ENCODE peak calls at places on chromosomes 16 and 17, in six cellular contexts. One of them, this sample, is unnamed.
A peak's percentile ranks its signal among the peaks of the same experiment; 100 is the strongest.

GRCh38 chr17:69870751-69871199 is 204.2 kb upstream of the KCNJ16 start:
- DNase-seq in GM12865: no peak
- DNase-seq in effector memory CD4-positive, alpha-beta T cell: no peak
- DNase-seq in Caco-2: no peak
- DNase-seq in mammary epithelial cell: peak; percentile 79
- DNase-seq in astrocyte of the spinal cord: peak; percentile 71
- DNase-seq in this sample: no peak

GRCh38 chr16:709651-710499 is 4.3 kb upstream of the FBXL16 start:
- DNase-seq in GM12865: no peak
- DNase-seq in effector memory CD4-positive, alpha-beta T cell: no peak
- DNase-seq in Caco-2: peak; percentile 66
- DNase-seq in mammary epithelial cell: no peak
- DNase-seq in astrocyte of the spinal cord: peak; percentile 86
- DNase-seq in this sample: peak; percentile 80

GRCh38 chr16:12486386-12486785 is 317.3 kb downstream of the CPPED1 start:
- DNase-seq in GM12865: no peak
- DNase-seq in effector memory CD4-positive, alpha-beta T cell: no peak
- DNase-seq in Caco-2: no peak
- DNase-seq in mammary epithelial cell: no peak
- DNase-seq in astrocyte of the spinal cord: no peak
- DNase-seq in this sample: no peak

GRCh38 chr17:50279181-50279526 is 4.9 kb downstream of the TMEM92 start:
- DNase-seq in GM12865: no peak
- DNase-seq in effector memory CD4-positive, alpha-beta T cell: no peak
- DNase-seq in Caco-2: no peak
- DNase-seq in mammary epithelial cell: peak; percentile 58
- DNase-seq in astrocyte of the spinal cord: no peak
- DNase-seq in this sample: no peak

GRCh38 chr17:28563475-28563874 is 7.8 kb downstream of the PIGS start:
- DNase-seq in GM12865: no peak
- DNase-seq in effector memory CD4-positive, alpha-beta T cell: no peak
- DNase-seq in Caco-2: no peak
- DNase-seq in mammary epithelial cell: no peak
- DNase-seq in astrocyte of the spinal cord: no peak
- DNase-seq in this sample: no peak

GRCh38 chr16:47927330-47927729 is 228.5 kb downstream of the ABCC12 start:
- DNase-seq in GM12865: no peak
- DNase-seq in effector memory CD4-positive, alpha-beta T cell: no peak
- DNase-seq in Caco-2: no peak
- DNase-seq in mammary epithelial cell: peak; percentile 45
- DNase-seq in astrocyte of the spinal cord: peak; percentile 42
- DNase-seq in this sample: no peak

GRCh38 chr17:28634211-28634865 is 10.6 kb downstream of the BLTP2 start:
- DNase-seq in GM12865: no peak
- DNase-seq in effector memory CD4-positive, alpha-beta T cell: no peak
- DNase-seq in Caco-2: no peak
- DNase-seq in mammary epithelial cell: no peak
- DNase-seq in astrocyte of the spinal cord: no peak
- DNase-seq in this sample: no peak

GRCh38 chr17:8781784-8782575 is 17.2 kb downstream of the MFSD6L start:
- DNase-seq in GM12865: no peak
- DNase-seq in effector memory CD4-positive, alpha-beta T cell: no peak
- DNase-seq in Caco-2: no peak
- DNase-seq in mammary epithelial cell: no peak
- DNase-seq in astrocyte of the spinal cord: no peak
- DNase-seq in this sample: no peak

GRCh38 chr17:69103557-69104233 is 38.0 kb downstream of the ABCA6 start:
- DNase-seq in GM12865: no peak
- DNase-seq in effector memory CD4-positive, alpha-beta T cell: no peak
- DNase-seq in Caco-2: peak; percentile 89
- DNase-seq in mammary epithelial cell: no peak
- DNase-seq in astrocyte of the spinal cord: no peak
- DNase-seq in this sample: no peak

GRCh38 chr17:704111-704864 is 10.4 kb downstream of the VPS53 start:
- DNase-seq in GM12865: no peak
- DNase-seq in effector memory CD4-positive, alpha-beta T cell: no peak
- DNase-seq in Caco-2: no peak
- DNase-seq in mammary epithelial cell: no peak
- DNase-seq in astrocyte of the spinal cord: no peak
- DNase-seq in this sample: no peak

GRCh38 chr16:65024649-65025243 is 97.1 kb downstream of the CDH11 start:
- DNase-seq in GM12865: no peak
- DNase-seq in effector memory CD4-positive, alpha-beta T cell: no peak
- DNase-seq in Caco-2: no peak
- DNase-seq in mammary epithelial cell: no peak
- DNase-seq in astrocyte of the spinal cord: peak; percentile 46
- DNase-seq in this sample: no peak

GRCh38 chr16:12178251-12178990 is 201.9 kb downstream of the SNX29 start:
- DNase-seq in GM12865: no peak
- DNase-seq in effector memory CD4-positive, alpha-beta T cell: no peak
- DNase-seq in Caco-2: no peak
- DNase-seq in mammary epithelial cell: no peak
- DNase-seq in astrocyte of the spinal cord: no peak
- DNase-seq in this sample: no peak

GRCh38 chr16:17470002-17470870 is 524 bp downstream of the XYLT1 start:
- DNase-seq in GM12865: no peak
- DNase-seq in effector memory CD4-positive, alpha-beta T cell: no peak
- DNase-seq in Caco-2: no peak
- DNase-seq in mammary epithelial cell: peak; percentile 4
- DNase-seq in astrocyte of the spinal cord: no peak
- DNase-seq in this sample: peak; percentile 17

GRCh38 chr16:84932691-84933090 is 78.6 kb downstream of the ZDHHC7 start:
- DNase-seq in GM12865: no peak
- DNase-seq in effector memory CD4-positive, alpha-beta T cell: no peak
- DNase-seq in Caco-2: no peak
- DNase-seq in mammary epithelial cell: no peak
- DNase-seq in astrocyte of the spinal cord: no peak
- DNase-seq in this sample: no peak

GRCh38 chr17:81057079-81057730 is 22.3 kb downstream of the BAIAP2 start:
- DNase-seq in GM12865: no peak
- DNase-seq in effector memory CD4-positive, alpha-beta T cell: no peak
- DNase-seq in Caco-2: peak; percentile 81
- DNase-seq in mammary epithelial cell: peak; percentile 83
- DNase-seq in astrocyte of the spinal cord: peak; percentile 38
- DNase-seq in this sample: peak; percentile 93

GRCh38 chr17:61457226-61457983 is 5.2 kb downstream of the TBX4 start:
- DNase-seq in GM12865: no peak
- DNase-seq in effector memory CD4-positive, alpha-beta T cell: no peak
- DNase-seq in Caco-2: no peak
- DNase-seq in mammary epithelial cell: no peak
- DNase-seq in astrocyte of the spinal cord: no peak
- DNase-seq in this sample: no peak

GRCh38 chr17:55442953-55443683 is 21.5 kb upstream of the MMD start:
- DNase-seq in GM12865: no peak
- DNase-seq in effector memory CD4-positive, alpha-beta T cell: no peak
- DNase-seq in Caco-2: no peak
- DNase-seq in mammary epithelial cell: no peak
- DNase-seq in astrocyte of the spinal cord: no peak
- DNase-seq in this sample: no peak

DNA sequence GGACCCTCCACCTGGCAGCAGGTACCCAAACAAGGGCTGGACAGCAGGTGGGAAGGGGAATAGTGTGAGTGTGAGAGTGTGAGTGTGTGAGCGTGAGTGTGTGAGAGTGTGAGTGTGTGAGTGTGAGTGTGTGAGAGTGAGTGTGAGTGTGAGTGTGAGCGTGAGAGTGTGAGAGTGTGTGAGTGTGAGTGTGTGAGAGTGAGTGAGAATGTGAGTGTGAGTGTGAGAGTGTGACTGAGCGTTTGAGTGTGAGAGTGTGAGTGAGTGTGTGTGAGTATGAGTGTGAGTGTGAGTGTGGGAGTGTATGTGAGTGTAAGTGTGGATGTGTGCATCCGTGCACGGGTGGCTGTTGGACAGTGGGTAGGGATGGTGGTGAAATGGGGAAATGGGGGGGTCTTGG is 352 bp downstream of the ADGRG1 start:
- DNase-seq in GM12865: no peak
- DNase-seq in effector memory CD4-positive, alpha-beta T cell: no peak
- DNase-seq in Caco-2: no peak
- DNase-seq in mammary epithelial cell: no peak
- DNase-seq in astrocyte of the spinal cord: no peak
- DNase-seq in this sample: no peak
- H3K4me3 ChIP-seq in GM12865: no peak overlapping the region
- H3K4me3 ChIP-seq in effector memory CD4-positive, alpha-beta T cell: no peak overlapping the region
- H3K4me3 ChIP-seq in Caco-2: no peak overlapping the region
- H3K4me3 ChIP-seq in mammary epithelial cell: peak overlapping the region; percentile 31
- H3K4me3 ChIP-seq in astrocyte of the spinal cord: peak overlapping the region; percentile 24
- H3K4me3 ChIP-seq in this sample: no peak overlapping the region

DNA sequence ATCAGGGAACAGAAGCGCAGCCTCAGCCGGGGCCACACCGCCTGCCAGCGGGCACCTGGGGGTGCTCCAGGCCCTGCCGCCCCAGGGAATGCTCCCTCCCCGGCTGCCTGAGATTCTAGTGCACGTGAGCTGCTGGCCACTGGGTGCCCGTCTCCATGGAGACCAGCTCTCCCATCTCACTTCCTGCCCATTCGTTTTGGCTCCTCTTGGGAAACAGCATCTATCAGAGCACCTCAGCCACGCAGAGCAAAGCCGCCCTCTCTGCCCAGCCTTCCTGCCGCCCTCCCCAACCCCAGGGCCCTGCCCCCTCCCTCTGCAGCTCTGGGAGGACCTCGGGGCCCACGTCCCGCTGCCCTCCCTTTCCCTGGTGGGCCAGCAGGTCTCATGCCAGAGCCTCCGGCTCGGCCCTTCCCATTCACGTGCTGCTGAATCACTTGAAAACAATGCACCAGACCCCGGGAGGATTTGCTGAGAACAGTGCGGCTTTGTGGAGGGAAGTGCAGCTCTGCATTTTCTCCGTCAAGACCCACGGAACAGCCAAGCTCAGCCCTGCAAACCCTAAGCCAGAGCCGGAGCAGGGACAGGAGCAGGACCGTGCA is 19.4 kb downstream of the CEP295NL start:
- DNase-seq in GM12865: no peak
- DNase-seq in effector memory CD4-positive, alpha-beta T cell: no peak
- DNase-seq in Caco-2: peak; percentile 95
- DNase-seq in mammary epithelial cell: peak; percentile 80
- DNase-seq in astrocyte of the spinal cord: peak; percentile 96
- DNase-seq in this sample: peak; percentile 59
- H3K4me3 ChIP-seq in GM12865: no peak overlapping the region
- H3K4me3 ChIP-seq in effector memory CD4-positive, alpha-beta T cell: no peak overlapping the region
- H3K4me3 ChIP-seq in Caco-2: peak overlapping the region; percentile 13
- H3K4me3 ChIP-seq in mammary epithelial cell: peak overlapping the region; percentile 24
- H3K4me3 ChIP-seq in astrocyte of the spinal cord: peak overlapping the region; percentile 8
- H3K4me3 ChIP-seq in this sample: no peak overlapping the region

DNA sequence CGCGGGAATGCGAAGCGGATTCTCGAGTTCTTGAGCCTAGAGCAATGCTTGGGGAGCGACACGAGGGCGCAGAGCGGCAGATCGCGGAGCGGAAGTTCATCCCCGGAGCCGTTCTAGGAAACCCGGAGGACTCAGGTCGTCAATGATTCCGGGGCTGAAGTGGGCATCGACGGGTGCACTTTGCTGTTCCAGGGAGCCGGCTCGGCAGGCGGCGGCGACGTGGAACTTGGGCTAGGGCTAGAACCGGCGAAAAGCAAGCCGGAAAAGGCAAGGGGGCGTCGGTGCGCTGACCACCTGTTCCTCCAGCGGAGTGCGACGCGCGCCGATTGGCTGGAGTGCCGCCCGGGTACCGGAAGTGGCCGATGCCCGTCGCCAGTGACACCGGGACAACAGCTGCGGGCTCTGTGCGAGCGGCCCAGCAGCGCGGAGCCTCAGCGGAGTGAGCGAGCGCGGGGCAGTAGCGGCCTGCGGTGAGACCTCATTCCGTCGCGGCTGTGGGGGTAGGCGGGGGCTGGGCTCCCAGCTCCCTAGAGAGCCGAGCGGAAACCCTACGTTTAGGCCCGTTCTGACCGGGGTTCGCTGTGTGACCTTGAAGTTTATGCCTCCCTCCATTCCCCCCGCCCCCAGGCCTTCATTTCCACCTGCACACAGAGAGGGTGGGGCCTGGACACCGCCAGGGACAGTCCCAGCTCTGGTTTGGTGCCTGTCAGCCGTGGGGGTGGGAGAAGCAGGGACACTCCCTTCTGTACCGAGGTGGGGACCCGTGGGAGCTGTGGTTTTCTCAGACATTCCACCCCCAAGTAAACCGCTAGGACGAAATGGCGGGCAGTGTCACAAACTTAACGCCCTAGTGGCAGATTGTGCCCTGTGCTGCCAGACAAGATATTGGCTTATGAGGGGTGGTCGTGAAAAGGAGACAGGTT is at the start of gene ZFP3:
- DNase-seq in GM12865: peak; percentile 90
- DNase-seq in effector memory CD4-positive, alpha-beta T cell: peak; percentile 45
- DNase-seq in Caco-2: peak; percentile 81
- DNase-seq in mammary epithelial cell: peak; percentile 58
- DNase-seq in astrocyte of the spinal cord: peak; percentile 82
- DNase-seq in this sample: peak; percentile 92
- H3K4me3 ChIP-seq in GM12865: peak within 1 kb of the TSS; percentile 70
- H3K4me3 ChIP-seq in effector memory CD4-positive, alpha-beta T cell: peak within 1 kb of the TSS; percentile 65
- H3K4me3 ChIP-seq in Caco-2: peak within 1 kb of the TSS; percentile 74
- H3K4me3 ChIP-seq in mammary epithelial cell: peak within 1 kb of the TSS; percentile 52
- H3K4me3 ChIP-seq in astrocyte of the spinal cord: peak within 1 kb of the TSS; percentile 68
- H3K4me3 ChIP-seq in this sample: peak within 1 kb of the TSS; percentile 83

GRCh38 chr17:42680331-42680808 is 1.3 kb downstream of the CCR10 start:
- DNase-seq in GM12865: peak; percentile 69
- DNase-seq in effector memory CD4-positive, alpha-beta T cell: no peak
- DNase-seq in Caco-2: peak; percentile 70
- DNase-seq in mammary epithelial cell: no peak
- DNase-seq in astrocyte of the spinal cord: no peak
- DNase-seq in this sample: peak; percentile 82
- H3K4me3 ChIP-seq in GM12865: peak overlapping the region; percentile 83
- H3K4me3 ChIP-seq in effector memory CD4-positive, alpha-beta T cell: peak overlapping the region; percentile 49
- H3K4me3 ChIP-seq in Caco-2: peak overlapping the region; percentile 79
- H3K4me3 ChIP-seq in mammary epithelial cell: no peak overlapping the region
- H3K4me3 ChIP-seq in astrocyte of the spinal cord: no peak overlapping the region
- H3K4me3 ChIP-seq in this sample: no peak overlapping the region

GRCh38 chr17:78123258-78123929 is 5.2 kb downstream of the TMC6 start:
- DNase-seq in GM12865: no peak
- DNase-seq in effector memory CD4-positive, alpha-beta T cell: no peak
- DNase-seq in Caco-2: no peak
- DNase-seq in mammary epithelial cell: no peak
- DNase-seq in astrocyte of the spinal cord: no peak
- DNase-seq in this sample: no peak
- H3K4me3 ChIP-seq in GM12865: no peak overlapping the region
- H3K4me3 ChIP-seq in effector memory CD4-positive, alpha-beta T cell: peak overlapping the region; percentile 30
- H3K4me3 ChIP-seq in Caco-2: no peak overlapping the region
- H3K4me3 ChIP-seq in mammary epithelial cell: no peak overlapping the region
- H3K4me3 ChIP-seq in astrocyte of the spinal cord: no peak overlapping the region
- H3K4me3 ChIP-seq in this sample: no peak overlapping the region

DNA sequence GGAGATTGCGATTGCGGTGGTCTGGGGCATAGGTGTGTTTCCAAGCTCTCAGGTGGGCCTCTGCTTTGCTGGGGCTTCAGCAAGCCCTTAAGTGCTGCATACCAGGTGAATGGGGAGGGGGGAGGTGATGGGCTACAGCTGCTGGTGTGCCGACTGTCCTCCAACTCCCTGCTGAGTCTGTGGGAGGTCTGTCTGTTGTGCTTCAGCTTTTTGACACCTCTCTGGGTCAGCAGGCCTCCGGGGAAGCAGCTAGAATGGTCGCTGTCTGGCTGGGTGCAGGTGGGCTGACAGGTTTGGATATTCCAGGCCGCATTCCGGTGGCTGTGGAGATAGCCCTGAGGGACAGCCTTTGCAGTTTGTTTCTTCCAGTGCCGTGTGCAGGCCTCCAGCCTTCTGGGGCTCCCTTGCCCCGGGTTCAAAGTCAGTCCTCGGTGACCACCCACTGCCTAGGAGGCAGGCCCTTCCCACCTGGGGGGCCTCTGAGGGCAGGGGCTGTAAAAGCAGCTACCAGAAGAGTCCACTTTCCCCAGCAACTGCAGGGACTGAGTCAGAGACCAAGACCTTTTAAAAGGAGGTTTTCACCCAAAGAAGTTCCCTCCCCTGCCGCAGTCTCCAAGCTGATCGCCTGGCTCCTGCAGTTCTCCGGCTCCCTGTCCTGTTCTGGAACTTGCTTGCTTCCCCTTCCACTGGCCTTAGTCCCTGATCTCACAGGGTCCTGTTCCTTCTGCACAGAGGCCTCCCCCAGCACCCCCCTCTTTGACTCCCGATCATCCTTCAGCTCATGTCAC is 2.0 kb upstream of the TTYH2 start:
- DNase-seq in GM12865: peak; percentile 36
- DNase-seq in effector memory CD4-positive, alpha-beta T cell: no peak
- DNase-seq in Caco-2: peak; percentile 74
- DNase-seq in mammary epithelial cell: no peak
- DNase-seq in astrocyte of the spinal cord: peak; percentile 26
- DNase-seq in this sample: no peak
- H3K4me3 ChIP-seq in GM12865: peak overlapping the region; percentile 57
- H3K4me3 ChIP-seq in effector memory CD4-positive, alpha-beta T cell: no peak overlapping the region
- H3K4me3 ChIP-seq in Caco-2: no peak overlapping the region
- H3K4me3 ChIP-seq in mammary epithelial cell: no peak overlapping the region
- H3K4me3 ChIP-seq in astrocyte of the spinal cord: peak overlapping the region; percentile 59
- H3K4me3 ChIP-seq in this sample: no peak overlapping the region